ENCODE peak calls at places on chromosomes 1 and 21, in ten cellular contexts. J, T, O, Z, W, X, P, D, V and L are unnamed samples.

GRCh38 chr1:143735764-143736461 is 235.9 kb downstream of the FAM72C start:
- DNase-seq in V (no peak), X (no peak), T (no peak), Z (no peak), P (no peak), W (peak), J (no peak), O (peak), D (peak), L (peak)

GRCh38 chr1:85132078-85132715 is 68.6 kb downstream of the SYDE2 start:
- DNase-seq in J (no peak), T (no peak), D (no peak), Z (peak), X (no peak), V (no peak), W (no peak), P (no peak), O (no peak), L (peak)

GRCh38 chr1:35885961-35886558 is 3.1 kb downstream of the AGO1 start:
- DNase-seq in D (no peak), V (no peak), J (peak), X (no peak), T (no peak), P (no peak), O (peak), Z (no peak), W (no peak), L (no peak)

GRCh38 chr1:107976431-107977215 is 11.6 kb upstream of the VAV3 start:
- DNase-seq in O (no peak), P (no peak), D (no peak), T (no peak), J (no peak), X (no peak), V (no peak), W (no peak), Z (no peak), L (no peak)

GRCh38 chr1:12208764-12209494 is 20.9 kb upstream of the VPS13D start:
- DNase-seq in P (peak), W (peak), O (peak), V (peak), D (peak), T (peak), Z (peak), J (peak), X (peak), L (peak)

GRCh38 chr1:154599658-154600057 is 8.3 kb downstream of the ADAR start:
- DNase-seq in W (no peak), O (no peak), V (no peak), P (peak), J (no peak), D (no peak), X (no peak), Z (peak), T (no peak), L (no peak)

GRCh38 chr1:118881751-118882150 is 106.4 kb downstream of the TBX15 start:
- DNase-seq in D (no peak), O (no peak), J (no peak), P (no peak), Z (no peak), V (no peak), W (no peak), X (no peak), T (no peak), L (no peak)

GRCh38 chr1:246080031-246080430 is 427.0 kb downstream of the SMYD3 start:
- DNase-seq in O (no peak), V (no peak), T (no peak), W (no peak), J (no peak), D (no peak), P (no peak), Z (no peak), X (no peak), L (no peak)

GRCh38 chr1:165897326-165898303 is 70.2 kb downstream of the UCK2 start:
- DNase-seq in W (no peak), T (peak), D (peak), V (no peak), J (no peak), O (no peak), P (peak), Z (peak), X (no peak), L (peak)

GRCh38 chr1:12009318-12010001 is 9.8 kb upstream of the MIIP start:
- DNase-seq in O (no peak), T (no peak), P (no peak), W (no peak), J (no peak), X (no peak), V (no peak), Z (no peak), D (no peak), L (no peak)

GRCh38 chr1:71049951-71050598 is 2.5 kb upstream of the PTGER3 start:
- DNase-seq in W (peak), V (no peak), O (no peak), P (peak), J (peak), T (peak), X (no peak), Z (peak), D (peak), L (peak)

DNA sequence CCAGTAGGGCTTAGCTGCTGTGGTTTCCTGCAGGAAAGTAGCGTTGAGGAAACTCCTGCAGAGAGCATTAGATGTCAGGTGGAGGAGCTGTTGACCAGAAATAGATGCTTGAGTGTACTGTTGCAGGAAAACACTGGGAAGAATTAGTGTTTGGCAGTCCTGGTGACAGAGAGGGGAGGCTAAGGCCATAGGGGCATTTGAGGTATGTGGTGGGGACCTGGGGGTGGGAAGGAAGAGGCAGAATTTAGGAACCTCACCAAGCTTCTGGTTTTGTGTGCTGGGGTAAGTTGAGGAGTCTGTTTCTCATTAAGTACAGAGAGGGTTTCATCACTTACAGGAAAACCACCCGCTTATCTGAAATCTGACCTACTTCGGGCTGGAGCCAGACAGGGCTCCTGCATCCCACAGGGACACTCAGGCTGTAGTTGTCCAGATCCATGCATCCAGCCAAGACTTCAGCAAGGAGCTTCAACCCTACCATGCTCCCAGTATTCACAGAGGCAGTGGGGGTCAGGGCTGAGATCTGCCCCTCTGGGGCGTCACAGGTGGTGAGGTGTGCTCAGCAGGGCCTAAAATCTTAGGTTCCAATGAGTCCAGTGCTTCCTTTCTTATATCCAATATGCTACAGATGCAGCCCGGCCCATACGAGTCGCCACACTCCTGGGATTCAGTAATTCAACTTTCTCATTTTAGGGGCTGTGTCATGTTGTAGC is 15.1 kb downstream of the SH2D2A start:
- DNase-seq in X (no peak), D (peak), Z (peak), P (peak), V (peak), O (no peak), J (no peak), W (no peak), T (no peak), L (no peak)
- TF ChIP-seq CTCF in X (no peak), D (peak), Z (peak), P (peak), V (no peak), O (no peak), J (no peak), W (no peak), T (no peak), L (no peak)

GRCh38 chr1:18922319-18922726 is 20.0 kb upstream of the ALDH4A1 start:
- DNase-seq in V (peak), X (peak), O (no peak), D (peak), P (peak), W (peak), J (no peak), Z (peak), T (no peak), L (peak)
- TF ChIP-seq CTCF in V (no peak), X (peak), O (no peak), D (peak), P (peak), W (no peak), J (no peak), Z (no peak), T (no peak), L (no peak)

DNA sequence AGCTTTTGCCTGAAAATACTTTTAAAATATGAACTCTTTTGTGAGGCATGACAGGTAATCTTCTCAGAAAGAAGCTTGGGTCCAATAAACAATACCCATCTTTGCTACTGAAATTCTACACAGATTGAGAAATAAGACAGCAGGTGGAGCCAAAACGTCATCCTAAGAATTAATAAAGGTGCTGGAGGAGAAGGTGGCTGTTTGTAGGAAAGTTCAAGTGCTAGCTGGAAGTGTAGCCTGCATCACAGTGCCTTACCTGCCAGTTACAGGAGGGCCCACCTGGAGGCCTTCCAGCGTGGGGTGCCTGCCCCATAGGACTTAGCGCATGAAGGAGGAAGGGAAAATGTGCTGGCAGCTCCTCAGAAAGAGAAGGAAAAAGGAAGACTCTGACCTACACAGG is 93.7 kb downstream of the TTC3 start:
- DNase-seq in O (no peak), P (peak), X (no peak), J (no peak), Z (no peak), D (no peak), T (peak), V (no peak), W (peak), L (peak)
- TF ChIP-seq CTCF in O (no peak), P (no peak), X (no peak), J (peak), Z (peak), D (peak), T (peak), V (no peak), W (peak), L (peak)

DNA sequence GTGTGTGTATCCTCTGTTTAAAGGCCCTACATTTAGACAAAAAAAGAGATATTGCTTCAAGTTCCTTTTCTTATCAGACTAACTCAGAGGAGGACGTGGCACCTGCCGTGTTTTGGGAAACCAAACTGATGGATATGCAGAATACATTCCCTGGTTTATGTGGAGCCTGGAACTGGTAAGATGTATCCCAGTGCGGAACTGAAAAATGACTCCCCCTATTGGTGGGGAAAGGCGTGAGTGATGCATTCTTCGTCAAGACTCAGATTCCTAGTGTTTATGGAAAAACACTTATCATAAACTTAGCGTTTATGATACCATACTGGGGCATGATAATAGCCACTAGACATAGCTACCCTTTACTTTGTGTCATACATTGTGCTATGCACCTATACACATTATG is 154.2 kb downstream of the ZNF326 start:
- DNase-seq in O (peak), T (no peak), X (no peak), D (no peak), P (no peak), V (no peak), Z (no peak), J (no peak), W (no peak), L (no peak)
- TF ChIP-seq CTCF in O (peak), T (no peak), X (no peak), D (peak), P (no peak), V (no peak), Z (no peak), J (no peak), W (no peak), L (no peak)

GRCh38 chr1:55684131-55684650 is 469.0 kb upstream of the USP24 start:
- DNase-seq in O (no peak), X (no peak), V (no peak), P (no peak), T (no peak), D (no peak), W (no peak), Z (no peak), J (no peak), L (no peak)
- TF ChIP-seq CTCF in O (no peak), X (no peak), V (no peak), P (no peak), T (no peak), D (no peak), W (no peak), Z (no peak), J (no peak), L (no peak)

DNA sequence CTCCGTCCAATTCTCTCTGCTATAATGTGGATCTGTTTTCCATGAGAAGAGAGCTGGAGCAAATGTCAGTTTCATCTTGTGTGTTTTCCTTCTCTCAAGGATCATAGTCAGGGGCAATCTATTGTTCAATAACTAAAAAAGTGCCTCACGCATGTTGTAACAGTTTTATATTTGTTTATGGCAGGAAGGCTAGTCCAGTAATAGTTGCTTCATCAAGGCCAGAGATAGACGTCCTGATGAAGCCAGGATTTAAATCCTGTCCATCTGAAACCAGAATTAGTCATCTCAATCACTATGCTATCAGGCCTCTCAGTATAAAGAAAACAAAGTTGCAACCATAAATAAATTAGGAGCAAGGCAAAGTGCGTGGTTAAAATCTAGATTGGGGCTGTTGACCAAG is 30.2 kb upstream of the DUSP10 start:
- DNase-seq in J (no peak), X (no peak), D (no peak), O (no peak), Z (peak), P (no peak), V (no peak), W (no peak), T (no peak), L (peak)
- TF ChIP-seq CTCF in J (no peak), X (no peak), D (no peak), O (no peak), Z (no peak), P (no peak), V (no peak), W (no peak), T (no peak), L (no peak)

GRCh38 chr1:181592261-181592859 is 109.0 kb downstream of the CACNA1E start:
- DNase-seq in D (no peak), O (no peak), T (no peak), X (no peak), J (no peak), Z (no peak), W (no peak), V (no peak), P (no peak), L (no peak)

GRCh38 chr1:181583598-181583997 is 100.3 kb downstream of the CACNA1E start:
- DNase-seq in W (no peak), X (peak), V (no peak), J (no peak), D (no peak), P (no peak), Z (no peak), O (peak), T (no peak), L (peak)

GRCh38 chr1:181588631-181589030 is 105.3 kb downstream of the CACNA1E start:
- DNase-seq in D (no peak), O (no peak), T (no peak), P (no peak), V (no peak), W (peak), J (no peak), X (no peak), Z (no peak), L (peak)

GRCh38 chr1:181593042-181593441 is 109.7 kb downstream of the CACNA1E start:
- DNase-seq in D (no peak), W (no peak), X (no peak), J (no peak), V (no peak), Z (no peak), O (no peak), P (no peak), T (no peak), L (no peak)

GRCh38 chr1:181587870-181588438 is 104.6 kb downstream of the CACNA1E start:
- DNase-seq in W (no peak), D (no peak), J (no peak), T (peak), O (peak), P (no peak), Z (no peak), X (no peak), V (no peak), L (peak)
- TF ChIP-seq CTCF in W (no peak), D (no peak), J (peak), T (no peak), O (no peak), P (no peak), Z (no peak), X (no peak), V (no peak), L (peak)

GRCh38 chr1:202158810-202159533 is 1.4 kb downstream of the PTPN7 start:
- DNase-seq in Z (no peak), O (no peak), T (peak), X (no peak), D (no peak), J (no peak), P (no peak), W (no peak), V (no peak), L (no peak)
- TF ChIP-seq CTCF in Z (no peak), O (no peak), T (peak), X (no peak), D (no peak), J (no peak), P (no peak), W (no peak), V (no peak), L (peak)

DNA sequence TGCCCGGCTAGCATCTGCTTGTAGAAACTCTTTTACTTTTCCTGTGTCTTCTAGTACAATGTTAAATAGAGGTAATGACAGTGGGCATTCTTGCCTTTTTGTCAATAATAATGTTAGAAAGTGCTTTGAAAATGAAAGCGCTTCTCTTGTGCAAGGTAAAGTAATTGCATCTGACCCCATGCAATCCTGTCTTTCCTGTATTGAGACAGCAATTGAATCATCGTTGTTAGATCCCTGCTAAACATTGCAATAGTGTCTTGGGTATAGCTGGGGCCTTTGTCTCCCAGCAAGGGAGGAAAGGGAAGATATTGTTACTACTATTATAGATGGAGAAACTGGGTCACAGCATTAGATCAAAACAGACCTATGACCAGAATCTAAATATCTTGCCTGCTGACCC is 80.9 kb downstream of the TLR5 start:
- DNase-seq in T (no peak), Z (no peak), D (no peak), O (no peak), V (no peak), J (no peak), P (no peak), W (peak), X (no peak), L (peak)
- TF ChIP-seq CTCF in T (no peak), Z (no peak), D (no peak), O (no peak), V (no peak), J (no peak), P (no peak), W (no peak), X (no peak), L (no peak)